ENCODE peak calls at places on chromosomes 11 and 22, in five cellular contexts. D is adrenal gland, R is cardiac fibroblast, V is astrocyte of the cerebellum, E is IMR-90. X is an unnamed sample.

GRCh38 chr11:66848671-66849500 is 5.6 kb downstream of the RCE1 start:
- DNase-seq in D (no peak), E (no peak), R (no peak), V (no peak), X (no peak)

GRCh38 chr22:24494535-24495364 is at the start of gene UPB1:
- DNase-seq in R (no peak), D (no peak), V (no peak), E (no peak), X (no peak)

GRCh38 chr11:134244593-134244992 is 8.6 kb downstream of the THYN1 start:
- DNase-seq in E (peak), D (no peak), R (peak), V (no peak), X (peak)

GRCh38 chr11:76656087-76656531 is 14.4 kb downstream of the LRRC32 start:
- DNase-seq in E (no peak), R (no peak), D (no peak), V (no peak), X (no peak)

GRCh38 chr11:95453616-95454118 is 222.7 kb upstream of the SESN3 start:
- DNase-seq in V (no peak), E (no peak), R (peak), D (no peak), X (no peak)

GRCh38 chr11:61378713-61379313 is 13.6 kb upstream of the TMEM216 start:
- DNase-seq in V (peak), E (peak), D (peak), R (peak), X (peak)

GRCh38 chr11:15180212-15180814 is 65.6 kb downstream of the INSC start:
- DNase-seq in V (no peak), D (no peak), R (peak), E (no peak), X (peak)

GRCh38 chr11:19817870-19818269 is 105.2 kb downstream of the NAV2 start:
- DNase-seq in V (no peak), R (no peak), E (no peak), D (no peak), X (no peak)

GRCh38 chr22:33044059-33044458 is 14.1 kb downstream of the SYN3 start:
- DNase-seq in V (no peak), R (no peak), E (no peak), D (no peak), X (no peak)

GRCh38 chr11:112786886-112787530 is 174.2 kb upstream of the NCAM1 start:
- DNase-seq in R (no peak), D (no peak), V (no peak), E (no peak), X (no peak)

GRCh38 chr22:39278040-39278439 is 33.3 kb upstream of the PDGFB start:
- DNase-seq in V (no peak), R (peak), D (peak), E (peak), X (peak)

GRCh38 chr11:10392680-10393079 is 62.4 kb upstream of the AMPD3 start:
- DNase-seq in E (peak), V (peak), D (no peak), R (no peak), X (no peak)

GRCh38 chr11:13207665-13208594 is 69.7 kb upstream of the BMAL1 start:
- DNase-seq in D (peak), V (peak), E (peak), R (peak), X (peak)

GRCh38 chr11:64607381-64608259 is 16.6 kb downstream of the SLC22A12 start:
- DNase-seq in R (peak), D (no peak), V (no peak), E (peak), X (peak)

GRCh38 chr11:78453140-78453935 is 35.7 kb upstream of the GAB2 start:
- DNase-seq in V (peak), E (peak), R (no peak), D (no peak), X (peak)

GRCh38 chr22:46054091-46054877 is 77.3 kb upstream of the WNT7B start:
- DNase-seq in R (peak), E (peak), D (peak), V (no peak), X (peak)

GRCh38 chr11:134471341-134472187 is 59.5 kb upstream of the B3GAT1 start:
- DNase-seq in E (no peak), D (no peak), V (no peak), R (no peak), X (no peak)

GRCh38 chr11:18324381-18324780 is 2.0 kb downstream of the GTF2H1 start:
- DNase-seq in D (no peak), R (no peak), V (no peak), E (no peak), X (no peak)
- H3K4me3 ChIP-seq in D (no peak), R (peak), V (peak), E (no peak), X (peak)

DNA sequence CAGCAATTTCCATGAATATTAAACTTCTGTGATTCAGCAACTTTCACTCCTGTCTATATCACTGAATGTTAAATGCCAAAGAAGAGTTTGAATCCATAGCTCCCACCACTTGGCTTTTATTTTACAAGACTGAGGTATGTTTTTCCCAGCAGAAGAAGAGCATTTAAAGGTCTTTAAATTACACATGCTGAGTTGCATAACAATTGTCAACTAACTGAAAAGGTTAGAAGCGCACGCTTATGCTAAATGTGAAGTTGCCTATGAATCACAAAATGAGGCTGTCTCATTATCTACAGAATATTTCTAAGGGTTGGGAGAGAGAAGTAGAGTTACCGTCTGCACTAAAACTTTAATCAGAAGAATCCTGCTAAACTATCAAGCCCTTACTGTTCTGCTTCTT is 1086.3 kb downstream of the FAM181B start:
- DNase-seq in D (no peak), V (no peak), R (no peak), E (no peak), X (no peak)
- H3K4me3 ChIP-seq in D (no peak), V (no peak), R (no peak), E (no peak), X (no peak)

DNA sequence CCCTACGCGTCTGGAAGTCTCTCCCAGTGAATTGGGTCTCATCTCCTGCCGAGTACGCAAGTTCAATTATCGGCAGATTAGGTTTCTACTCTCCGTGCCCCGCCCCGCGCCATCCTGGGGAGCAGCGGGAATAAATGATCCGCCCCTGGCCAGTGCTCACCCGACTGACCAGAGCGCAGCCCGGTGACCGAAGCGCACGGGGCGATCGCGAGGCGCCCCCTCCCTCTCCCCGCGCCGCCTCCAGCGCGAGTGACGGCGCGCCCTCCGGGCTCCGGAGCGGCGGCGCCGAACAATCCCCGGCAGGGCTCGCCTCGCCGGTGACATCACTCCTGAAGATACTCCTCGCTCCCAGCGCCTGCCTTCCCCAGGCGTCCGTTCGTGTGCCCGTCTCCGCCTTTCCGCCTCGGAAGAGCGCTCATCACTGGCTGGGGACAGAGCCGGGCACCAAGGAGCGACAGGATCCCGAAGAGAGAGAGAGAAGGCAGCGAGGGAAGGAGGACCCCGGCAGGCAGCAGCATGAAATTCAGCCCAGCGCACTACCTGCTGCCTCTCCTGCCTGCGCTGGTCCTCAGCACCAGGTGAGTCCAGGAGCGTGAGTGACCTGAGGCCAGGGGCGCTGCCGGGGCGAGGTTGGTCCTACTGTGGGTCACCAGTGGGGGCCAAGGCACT is at the start of gene LUZP2:
- DNase-seq in D (peak), E (peak), R (peak), V (no peak), X (no peak)
- H3K4me3 ChIP-seq in D (peak), E (peak), R (peak), V (peak), X (peak)

DNA sequence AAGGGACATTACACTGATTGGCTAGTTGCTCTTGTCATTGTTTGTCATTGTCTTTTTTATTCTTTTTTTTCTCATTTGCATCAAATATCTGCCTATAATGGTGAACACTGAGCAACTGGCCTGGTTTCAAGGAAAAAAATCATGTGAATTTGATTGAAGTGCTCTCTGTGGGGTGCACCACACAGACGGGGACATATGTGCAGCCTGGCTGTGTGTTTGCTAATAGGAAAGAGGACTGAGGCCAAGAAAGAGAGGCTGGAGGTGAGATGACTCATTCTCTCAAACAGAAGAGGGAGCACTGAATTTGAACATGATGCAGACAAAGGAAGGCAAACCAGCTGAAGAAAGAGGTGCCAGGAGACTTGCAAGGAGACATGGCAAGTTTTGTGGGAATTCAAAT is 684.9 kb upstream of the CCDC90B start:
- DNase-seq in R (no peak), E (peak), V (peak), D (peak), X (no peak)
- H3K4me3 ChIP-seq in R (no peak), E (no peak), V (no peak), D (no peak), X (no peak)

GRCh38 chr11:131392528-131393255 is 22.3 kb downstream of the NTM start:
- DNase-seq in D (no peak), E (no peak), R (peak), V (no peak), X (no peak)

GRCh38 chr11:131385763-131386394 is 15.5 kb downstream of the NTM start:
- DNase-seq in R (no peak), E (no peak), D (no peak), V (no peak), X (no peak)

GRCh38 chr11:131386408-131386807 is 16.0 kb downstream of the NTM start:
- DNase-seq in V (no peak), E (no peak), D (no peak), R (no peak), X (no peak)

GRCh38 chr11:131391161-131391560 is 20.7 kb downstream of the NTM start:
- DNase-seq in D (no peak), R (no peak), E (no peak), V (no peak), X (no peak)

GRCh38 chr11:131389582-131389981 is 19.2 kb downstream of the NTM start:
- DNase-seq in R (no peak), D (no peak), E (no peak), V (no peak), X (no peak)
- H3K4me3 ChIP-seq in R (no peak), D (no peak), E (no peak), V (no peak), X (no peak)

GRCh38 chr22:30637701-30638114 is 2.1 kb downstream of the SLC35E4 start:
- DNase-seq in V (no peak), R (no peak), E (no peak), D (no peak), X (no peak)
- H3K4me3 ChIP-seq in V (no peak), R (no peak), E (no peak), D (no peak), X (no peak)

DNA sequence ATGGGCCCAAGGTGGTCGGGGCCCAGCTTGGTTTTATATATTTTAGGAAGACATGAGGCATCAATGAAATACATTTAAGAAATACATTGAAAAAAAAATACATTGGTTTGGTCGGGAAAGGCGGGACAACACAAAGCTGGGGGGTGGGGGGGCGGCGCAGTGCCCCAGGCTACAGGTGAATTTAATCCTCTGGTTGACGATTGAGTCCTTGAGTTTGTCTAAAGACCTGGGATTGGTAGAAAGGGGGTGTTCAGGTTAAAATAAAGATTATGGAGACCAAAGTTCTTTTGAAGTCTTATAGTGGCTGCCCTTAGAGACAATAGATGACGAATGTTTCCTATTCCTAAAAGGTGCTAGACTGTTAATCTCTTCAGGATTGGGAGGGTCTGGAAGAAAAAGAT is 3.1 kb downstream of the IFITM1 start:
- DNase-seq in R (no peak), D (no peak), V (no peak), E (no peak), X (no peak)
- H3K4me3 ChIP-seq in R (no peak), D (peak), V (peak), E (no peak), X (peak)